ENCODE peak calls at places on chromosomes 4 and X, in seven cellular contexts. Z is breast epithelium, L is pancreas, K is IMR-90, V is fibroblast of lung, I is left lung, T is heart right ventricle. O is an unnamed sample. For H3K4me1, the result is how much of the 10 kb centered on the place peaks cover.

GRCh38 chr4:147345662-147346061 is 135.2 kb upstream of the EDNRA start:
- DNase-seq in Z (no peak), L (no peak), K (no peak), V (no peak), I (no peak), T (no peak), O (peak)

GRCh38 chr4:131644619-131645018 is 1504.5 kb upstream of the PCDH10 start:
- DNase-seq in Z (no peak), L (no peak), K (peak), V (peak), I (no peak), T (no peak), O (peak)

GRCh38 chr4:109434007-109434792 is 585 bp downstream of the SEC24B start:
- DNase-seq in Z (no peak), L (peak), K (peak), V (peak), I (no peak), T (peak), O (peak)

GRCh38 chrX:154980330-154981115 is 42.0 kb downstream of the F8 start:
- DNase-seq in Z (peak), L (peak), K (peak), V (peak), I (peak), T (peak), O (peak)

GRCh38 chr4:40310225-40310624 is 24.9 kb upstream of the CHRNA9 start:
- DNase-seq in Z (no peak), L (no peak), K (no peak), V (no peak), I (no peak), T (no peak), O (no peak)

GRCh38 chr4:96093563-96093962 is 253.7 kb downstream of the PDHA2 start:
- DNase-seq in Z (no peak), L (no peak), K (no peak), V (no peak), I (no peak), T (no peak), O (no peak)

GRCh38 chr4:26271703-26272102 is 49.1 kb upstream of the RBPJ start:
- DNase-seq in Z (no peak), L (no peak), K (no peak), V (no peak), I (no peak), T (no peak), O (no peak)

GRCh38 chr4:20253272-20253798 is 1.6 kb downstream of the SLIT2 start:
- DNase-seq in Z (no peak), L (no peak), K (peak), V (peak), I (no peak), T (peak), O (peak)

GRCh38 chr4:92864176-92864575 is 560.4 kb downstream of the GRID2 start:
- DNase-seq in Z (no peak), L (no peak), K (no peak), V (no peak), I (no peak), T (no peak), O (no peak)

GRCh38 chr4:80732010-80732409 is 298.5 kb upstream of the BMP3 start:
- DNase-seq in Z (no peak), L (no peak), K (peak), V (peak), I (no peak), T (no peak), O (no peak)

GRCh38 chrX:123859409-123859827 is 435 bp upstream of the XIAP start:
- DNase-seq in Z (no peak), L (no peak), K (no peak), V (no peak), I (no peak), T (peak), O (peak)

GRCh38 chr4:54585321-54586000 is 72.3 kb upstream of the KIT start:
- DNase-seq in Z (no peak), L (no peak), K (peak), V (no peak), I (no peak), T (no peak), O (no peak)

GRCh38 chrX:47697171-47697570 is 38.2 kb upstream of the UXT start:
- DNase-seq in Z (no peak), L (no peak), K (no peak), V (no peak), I (no peak), T (no peak), O (no peak)

GRCh38 chr4:140940589-140940988 is 184.4 kb upstream of the TBC1D9 start:
- DNase-seq in Z (no peak), L (no peak), K (no peak), V (no peak), I (no peak), T (no peak), O (no peak)

GRCh38 chr4:54100607-54101189 is 735 bp downstream of the GSX2 start:
- DNase-seq in Z (no peak), L (no peak), K (no peak), V (no peak), I (no peak), T (peak), O (no peak)

GRCh38 chrX:69149466-69150293 is 15.6 kb downstream of the PJA1 start:
- DNase-seq in Z (no peak), L (peak), K (no peak), V (no peak), I (no peak), T (no peak), O (no peak)

GRCh38 chr4:20318899-20319291 is 67.2 kb downstream of the SLIT2 start:
- DNase-seq in Z (no peak), L (no peak), K (peak), V (no peak), I (no peak), T (no peak), O (peak)

GRCh38 chr4:138910914-138911336 is 104.7 kb upstream of the NOCT start:
- DNase-seq in Z (peak), L (peak), K (peak), V (peak), I (peak), T (peak), O (no peak)

GRCh38 chrX:2469196-2469685 is 31.5 kb downstream of the DHRSX start:
- DNase-seq in Z (no peak), L (no peak), K (no peak), V (no peak), I (no peak), T (no peak), O (no peak)

GRCh38 chr4:172809998-172810397 is 358.6 kb upstream of the GALNT7 start:
- DNase-seq in Z (no peak), L (no peak), K (no peak), V (no peak), I (no peak), T (no peak), O (no peak)

GRCh38 chrX:151762802-151763201 is 28.3 kb downstream of the CNGA2 start:
- DNase-seq in Z (no peak), L (no peak), K (no peak), V (no peak), I (no peak), T (no peak), O (no peak)

GRCh38 chrX:69372435-69372834 is 131.7 kb upstream of the NALF2 start:
- DNase-seq in Z (no peak), L (no peak), K (no peak), V (no peak), I (no peak), T (no peak), O (no peak)

GRCh38 chrX:134727363-134727762 is 69.1 kb upstream of the PLAC1 start:
- DNase-seq in Z (no peak), L (no peak), K (no peak), V (no peak), I (no peak), T (no peak), O (no peak)

GRCh38 chr4:147830102-147830463 is 98.2 kb downstream of the ARHGAP10 start:
- DNase-seq in Z (no peak), L (no peak), K (no peak), V (no peak), I (no peak), T (no peak), O (no peak)

GRCh38 chr4:162157241-162157640 is 6.6 kb downstream of the FSTL5 start:
- DNase-seq in Z (no peak), L (no peak), K (no peak), V (no peak), I (no peak), T (no peak), O (no peak)

GRCh38 chr4:174848596-174848995 is 19.5 kb upstream of the GLRA3 start:
- DNase-seq in Z (no peak), L (no peak), K (no peak), V (no peak), I (no peak), T (no peak), O (no peak)

GRCh38 chrX:155211208-155211607 is 5.1 kb upstream of the VBP1 start:
- DNase-seq in Z (no peak), L (no peak), K (no peak), V (no peak), I (no peak), T (no peak), O (no peak)

GRCh38 chr4:41990383-41991111 is at the start of gene SLC30A9:
- DNase-seq in Z (peak), L (peak), K (peak), V (peak), I (peak), T (peak), O (peak)

GRCh38 chr4:55125763-55126541 is 557 bp upstream of the KDR start:
- DNase-seq in Z (peak), L (no peak), K (no peak), V (peak), I (no peak), T (peak), O (peak)

GRCh38 chr4:166498541-166498940 is 625.5 kb downstream of the TLL1 start:
- DNase-seq in Z (no peak), L (no peak), K (no peak), V (peak), I (no peak), T (no peak), O (no peak)

GRCh38 chr4:125433453-125433852 is 118.7 kb downstream of the FAT4 start:
- DNase-seq in Z (no peak), L (no peak), K (peak), V (peak), I (no peak), T (no peak), O (peak)

GRCh38 chr4:7800996-7801395 is 138.7 kb downstream of the AFAP1 start:
- DNase-seq in Z (no peak), L (no peak), K (no peak), V (no peak), I (no peak), T (no peak), O (no peak)

GRCh38 chr4:135368826-135369225 is 1167.2 kb upstream of the PABPC4L start:
- DNase-seq in Z (no peak), L (no peak), K (peak), V (peak), I (no peak), T (no peak), O (no peak)

GRCh38 chr4:135372131-135372530 is 1170.5 kb upstream of the PABPC4L start:
- DNase-seq in Z (no peak), L (no peak), K (no peak), V (no peak), I (peak), T (no peak), O (no peak)

DNA sequence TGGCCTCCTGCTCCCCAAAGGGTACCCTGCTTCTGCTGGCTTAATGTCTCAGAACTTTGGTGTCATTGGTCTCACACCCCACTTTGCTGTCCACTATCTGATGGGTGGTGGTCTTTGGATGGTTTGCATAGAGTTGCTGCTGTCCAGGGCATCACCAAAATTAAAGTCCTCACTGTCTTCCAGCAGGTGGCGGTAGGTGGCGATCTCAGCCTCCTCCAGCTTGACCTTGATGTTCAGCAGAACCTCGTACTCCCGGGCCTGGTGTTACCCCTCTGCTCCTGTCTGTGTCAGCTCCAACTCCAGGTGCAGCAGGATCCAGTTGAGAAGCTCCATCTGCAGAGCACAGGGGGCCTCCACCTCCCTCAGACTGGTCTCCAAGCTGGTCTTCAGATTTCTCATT is 1169.5 kb upstream of the PABPC4L start:
- DNase-seq in Z (no peak), L (peak), K (no peak), V (no peak), I (no peak), T (no peak), O (peak)
- TF ChIP-seq CTCF in Z (no peak), L (no peak), K (no peak), V (peak), I (no peak), T (no peak), O (peak)

DNA sequence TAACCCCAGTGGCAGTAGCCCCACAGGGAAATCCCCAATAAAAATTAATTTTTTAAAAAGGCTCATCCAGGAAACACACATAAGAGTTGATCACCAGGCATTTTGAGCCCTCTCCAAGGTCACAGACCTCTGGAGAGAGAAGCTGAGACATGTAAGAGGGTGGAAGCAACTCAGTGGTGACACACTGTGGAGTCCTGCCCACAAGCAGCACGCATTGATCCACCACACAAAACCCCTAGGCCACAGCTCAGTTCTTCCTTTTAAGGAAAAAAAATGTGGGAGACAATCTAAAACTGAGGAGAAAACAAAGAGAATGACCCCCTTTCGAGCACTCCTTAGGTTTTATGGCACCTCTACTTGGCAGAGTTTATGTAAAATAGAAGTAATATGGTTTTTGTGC is 71.7 kb upstream of the S100G start:
- DNase-seq in Z (no peak), L (no peak), K (peak), V (peak), I (no peak), T (no peak), O (no peak)
- H3K4me1 ChIP-seq in Z (under half), L (under half), K (under half), V (under half), I (under half), T (under half), O (under half)

DNA sequence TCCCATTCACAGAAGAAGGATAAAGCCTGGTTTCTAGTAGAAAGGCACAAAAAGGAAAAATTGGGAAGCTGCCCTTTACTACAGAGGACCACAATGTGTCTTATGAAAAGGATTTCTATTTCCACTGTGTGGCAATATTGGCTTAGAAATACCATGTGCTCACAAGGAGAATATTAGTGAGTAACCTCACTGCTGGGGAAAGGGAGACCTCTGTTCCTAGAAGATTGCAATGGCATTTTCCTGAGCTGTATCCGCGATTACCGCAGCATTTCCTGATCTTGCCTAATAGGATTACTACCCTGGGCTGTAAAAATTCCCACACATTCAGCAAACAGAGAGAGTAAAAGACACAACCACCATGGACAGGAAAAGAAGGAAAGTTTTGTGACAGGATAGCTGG is 308.8 kb upstream of the TECRL start:
- DNase-seq in Z (no peak), L (no peak), K (no peak), V (no peak), I (no peak), T (no peak), O (peak)
- TF ChIP-seq CTCF in Z (no peak), L (no peak), K (no peak), V (no peak), I (no peak), T (no peak), O (peak)

DNA sequence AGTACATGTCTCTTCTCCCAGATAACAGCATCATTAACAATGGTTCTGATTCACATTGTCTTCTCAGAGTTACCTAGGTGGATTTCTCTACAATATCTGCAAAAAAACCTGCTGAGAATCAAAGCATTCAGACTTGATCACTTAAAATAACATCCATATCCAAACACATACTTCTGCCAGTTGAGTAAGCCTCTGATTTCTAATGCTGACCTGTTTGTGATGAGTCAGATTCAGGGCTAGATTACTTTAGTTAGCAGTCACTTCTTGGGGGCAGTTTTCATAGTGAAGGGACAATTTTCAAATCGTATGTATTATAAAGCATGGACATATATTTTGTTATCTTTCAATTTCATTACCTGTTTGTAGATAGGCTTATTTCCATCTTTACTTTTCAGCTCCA is 35.5 kb downstream of the CCNI start:
- DNase-seq in Z (no peak), L (no peak), K (peak), V (peak), I (no peak), T (no peak), O (no peak)
- H3K4me1 ChIP-seq in Z (under half), L (under half), K (under half), V (under half), I (under half), T (under half), O (under half)

GRCh38 chrX:50098749-50099148 is 102.1 kb downstream of the AKAP4 start:
- DNase-seq in Z (no peak), L (no peak), K (no peak), V (no peak), I (no peak), T (no peak), O (no peak)
- TF ChIP-seq CTCF in Z (no peak), L (no peak), K (no peak), V (no peak), I (no peak), T (no peak), O (no peak)

GRCh38 chr4:1786544-1787362 is 6.3 kb upstream of the FGFR3 start:
- DNase-seq in Z (no peak), L (no peak), K (no peak), V (no peak), I (no peak), T (no peak), O (no peak)

GRCh38 chr4:1789552-1789951 is 3.5 kb upstream of the FGFR3 start:
- DNase-seq in Z (no peak), L (no peak), K (no peak), V (no peak), I (no peak), T (no peak), O (no peak)

GRCh38 chr4:1790005-1790404 is 3.1 kb upstream of the FGFR3 start:
- DNase-seq in Z (no peak), L (no peak), K (no peak), V (no peak), I (no peak), T (no peak), O (no peak)

GRCh38 chr4:1787411-1788077 is 5.5 kb upstream of the FGFR3 start:
- DNase-seq in Z (no peak), L (no peak), K (no peak), V (no peak), I (no peak), T (no peak), O (no peak)

DNA sequence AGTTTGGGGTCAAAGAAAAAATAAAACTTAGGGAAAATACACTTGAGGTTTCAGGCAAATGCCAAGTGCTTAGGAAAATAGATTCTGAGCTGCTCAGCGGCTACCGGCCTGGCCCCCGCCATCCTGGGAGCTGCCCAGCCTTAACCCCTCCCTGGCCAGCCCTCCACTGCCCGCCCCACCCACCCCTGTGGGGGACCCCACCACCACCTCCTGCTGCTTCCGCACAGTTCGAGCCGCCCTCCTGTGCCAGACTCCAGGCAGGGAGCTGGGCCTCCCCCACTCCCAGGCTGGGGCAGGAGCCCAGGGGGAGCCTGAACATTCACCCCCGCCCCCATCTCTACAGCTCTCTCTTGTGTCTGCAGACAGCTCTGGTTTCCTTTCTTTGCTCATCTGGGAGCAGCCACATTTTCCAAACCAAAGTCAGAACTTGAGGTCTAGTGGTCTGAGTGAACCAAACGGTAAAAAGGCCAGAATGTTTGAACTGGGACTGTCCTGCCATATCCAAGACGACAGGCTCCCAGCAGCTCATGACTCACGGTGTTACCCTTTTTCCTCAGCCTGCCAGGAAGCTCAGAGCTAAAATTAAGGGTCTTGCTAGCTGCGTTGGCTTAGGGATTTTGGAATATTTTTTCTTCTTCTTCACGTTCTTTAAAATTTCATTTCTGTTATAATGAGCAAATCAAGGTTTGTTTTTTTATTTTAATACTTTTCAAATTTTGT is 4.7 kb upstream of the FGFR3 start:
- DNase-seq in Z (no peak), L (no peak), K (no peak), V (no peak), I (no peak), T (no peak), O (no peak)
- H3K4me1 ChIP-seq in Z (under half), L (under half), K (under half), V (under half), I (under half), T (under half), O (under half)

O was measured in A673.